ENCODE peak calls at places on chromosomes 6 and 20, in five cellular contexts. S is tibial artery, G is stomach, I is PC-3, Q is GM23338. A is an unnamed sample.

GRCh38 chr6:79640146-79641111 is 9.3 kb downstream of the SH3BGRL2 start:
- DNase-seq in S (no peak), G (no peak), I (no peak), Q (no peak), A (no peak)

GRCh38 chr6:161480416-161481165 is 206.7 kb upstream of the AGPAT4 start:
- DNase-seq in S (no peak), G (no peak), I (no peak), Q (no peak), A (no peak)

GRCh38 chr6:113466526-113466925 is 390.6 kb upstream of the MARCKS start:
- DNase-seq in S (no peak), G (no peak), I (no peak), Q (no peak), A (no peak)

GRCh38 chr20:46004813-46005505 is 3.7 kb upstream of the MMP9 start:
- DNase-seq in S (no peak), G (peak; percentile 47), I (peak; percentile 77), Q (peak; percentile 89), A (no peak)

GRCh38 chr6:46850781-46851180 is 57.6 kb downstream of the MEP1A start:
- DNase-seq in S (no peak), G (no peak), I (peak; percentile 46), Q (no peak), A (peak; percentile 33)

GRCh38 chr20:19176483-19176882 is 36.0 kb upstream of the SLC24A3 start:
- DNase-seq in S (no peak), G (no peak), I (no peak), Q (peak; percentile 20), A (no peak)

GRCh38 chr6:35691027-35691824 is 2.5 kb upstream of the FKBP5 start:
- DNase-seq in S (peak; percentile 98), G (peak; percentile 89), I (no peak), Q (no peak), A (no peak)

GRCh38 chr6:26331809-26332226 is 33.2 kb upstream of the BTN3A2 start:
- DNase-seq in S (no peak), G (no peak), I (no peak), Q (no peak), A (no peak)

GRCh38 chr6:105872244-105872643 is 213.9 kb upstream of the PRDM1 start:
- DNase-seq in S (no peak), G (no peak), I (no peak), Q (no peak), A (no peak)

GRCh38 chr6:87822011-87822410 is 120.0 kb upstream of the AKIRIN2 start:
- DNase-seq in S (no peak), G (no peak), I (no peak), Q (no peak), A (no peak)

GRCh38 chr6:96659084-96659845 is 96.3 kb downstream of the FHL5 start:
- DNase-seq in S (no peak), G (no peak), I (no peak), Q (no peak), A (no peak)

GRCh38 chr6:71181565-71181964 is 107.0 kb upstream of the OGFRL1 start:
- DNase-seq in S (no peak), G (no peak), I (peak; percentile 82), Q (peak; percentile 92), A (peak; percentile 49)

GRCh38 chr20:41309817-41310216 is 7.7 kb downstream of the ZHX3 start:
- DNase-seq in S (no peak), G (no peak), I (peak; percentile 50), Q (no peak), A (peak; percentile 80)

GRCh38 chr20:37534401-37535157 is 6.9 kb upstream of the BLCAP start:
- DNase-seq in S (no peak), G (peak; percentile 46), I (peak; percentile 96), Q (peak; percentile 88), A (peak; percentile 85)

GRCh38 chr20:32442630-32443029 is 84.5 kb downstream of the ASXL1 start:
- DNase-seq in S (no peak), G (no peak), I (no peak), Q (no peak), A (no peak)

GRCh38 chr6:36912583-36912982 is 26.8 kb downstream of the C6orf89 start:
- DNase-seq in S (no peak), G (no peak), I (peak; percentile 96), Q (no peak), A (peak; percentile 72)

GRCh38 chr20:36582821-36583220 is 9.4 kb downstream of the TGIF2 start:
- DNase-seq in S (no peak), G (no peak), I (no peak), Q (no peak), A (no peak)

GRCh38 chr6:40755046-40755681 is 168.0 kb upstream of the LRFN2 start:
- DNase-seq in S (no peak), G (no peak), I (no peak), Q (peak; percentile 51), A (peak; percentile 30)

GRCh38 chr20:16821211-16822089 is 73.3 kb downstream of the OTOR start:
- DNase-seq in S (no peak), G (no peak), I (peak; percentile 69), Q (peak; percentile 79), A (peak; percentile 60)

GRCh38 chr20:55461519-55461918 is 543.8 kb downstream of the CBLN4 start:
- DNase-seq in S (no peak), G (no peak), I (no peak), Q (no peak), A (no peak)

GRCh38 chr20:5145365-5146301 is 18.8 kb downstream of the CDS2 start:
- DNase-seq in S (no peak), G (no peak), I (no peak), Q (no peak), A (no peak)

GRCh38 chr6:131216277-131216676 is 81.0 kb downstream of the AKAP7 start:
- DNase-seq in S (no peak), G (no peak), I (no peak), Q (no peak), A (peak; percentile 46)

GRCh38 chr6:96626749-96627353 is 63.9 kb downstream of the FHL5 start:
- DNase-seq in S (no peak), G (no peak), I (peak; percentile 30), Q (peak; percentile 55), A (peak; percentile 50)

DNA sequence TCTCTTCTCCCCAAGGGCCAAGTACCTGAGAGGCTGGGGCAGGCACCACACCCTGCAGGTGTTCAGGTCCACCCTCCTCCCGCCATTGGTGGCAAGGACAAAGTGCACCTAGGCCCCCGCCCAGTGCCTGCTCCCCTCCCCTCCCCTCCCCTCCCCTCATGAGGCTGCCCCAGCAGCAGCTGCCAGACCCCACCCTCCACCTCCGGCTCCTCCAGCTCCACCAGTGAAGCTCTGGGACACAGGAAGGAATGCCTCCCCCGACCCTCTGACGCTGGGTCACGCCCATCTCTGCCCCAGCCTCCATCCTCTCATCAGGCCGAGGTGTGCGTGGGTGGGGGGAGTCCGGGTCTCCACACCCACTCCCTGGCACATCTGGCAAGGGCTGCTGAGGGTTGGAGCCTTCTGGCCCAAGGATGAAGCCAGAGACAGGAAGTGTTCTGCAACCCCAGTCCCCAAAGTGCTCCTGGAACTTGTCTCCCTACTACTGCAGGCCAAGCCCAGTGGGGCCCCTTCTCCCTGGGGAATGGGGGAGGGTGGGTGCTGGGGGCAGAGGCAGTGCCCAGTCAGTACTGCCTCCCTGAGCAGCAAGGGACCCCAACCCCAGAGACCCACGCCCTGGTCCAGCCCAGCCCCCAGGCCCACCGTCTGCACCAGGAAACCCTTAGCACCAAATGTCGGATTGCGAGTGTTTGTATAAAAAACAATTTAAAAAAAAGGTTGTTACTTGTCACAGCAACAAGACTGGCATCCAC is 1.6 kb upstream of the UCKL1 start:
- DNase-seq in S (no peak), G (peak; percentile 71), I (peak; percentile 50), Q (peak; percentile 92), A (peak; percentile 67)
- H3K4me3 ChIP-seq in S (no peak overlapping the region), G (peak overlapping the region; percentile 93), I (no peak overlapping the region), Q (peak overlapping the region; percentile 91), A (no peak overlapping the region)

GRCh38 chr20:50108571-50109235 is 4.2 kb downstream of the UBE2V1 start:
- DNase-seq in S (no peak), G (no peak), I (peak; percentile 48), Q (peak; percentile 44), A (no peak)

GRCh38 chr20:50111120-50111828 is 1.7 kb downstream of the UBE2V1 start:
- DNase-seq in S (no peak), G (no peak), I (peak; percentile 84), Q (no peak), A (no peak)

GRCh38 chr20:50112512-50113419 is at the start of gene UBE2V1:
- DNase-seq in S (peak; percentile 96), G (peak; percentile 94), I (peak; percentile 91), Q (peak; percentile 92), A (peak; percentile 93)

GRCh38 chr20:50111829-50112495 is 988 bp downstream of the UBE2V1 start:
- DNase-seq in S (no peak), G (no peak), I (no peak), Q (no peak), A (no peak)

DNA sequence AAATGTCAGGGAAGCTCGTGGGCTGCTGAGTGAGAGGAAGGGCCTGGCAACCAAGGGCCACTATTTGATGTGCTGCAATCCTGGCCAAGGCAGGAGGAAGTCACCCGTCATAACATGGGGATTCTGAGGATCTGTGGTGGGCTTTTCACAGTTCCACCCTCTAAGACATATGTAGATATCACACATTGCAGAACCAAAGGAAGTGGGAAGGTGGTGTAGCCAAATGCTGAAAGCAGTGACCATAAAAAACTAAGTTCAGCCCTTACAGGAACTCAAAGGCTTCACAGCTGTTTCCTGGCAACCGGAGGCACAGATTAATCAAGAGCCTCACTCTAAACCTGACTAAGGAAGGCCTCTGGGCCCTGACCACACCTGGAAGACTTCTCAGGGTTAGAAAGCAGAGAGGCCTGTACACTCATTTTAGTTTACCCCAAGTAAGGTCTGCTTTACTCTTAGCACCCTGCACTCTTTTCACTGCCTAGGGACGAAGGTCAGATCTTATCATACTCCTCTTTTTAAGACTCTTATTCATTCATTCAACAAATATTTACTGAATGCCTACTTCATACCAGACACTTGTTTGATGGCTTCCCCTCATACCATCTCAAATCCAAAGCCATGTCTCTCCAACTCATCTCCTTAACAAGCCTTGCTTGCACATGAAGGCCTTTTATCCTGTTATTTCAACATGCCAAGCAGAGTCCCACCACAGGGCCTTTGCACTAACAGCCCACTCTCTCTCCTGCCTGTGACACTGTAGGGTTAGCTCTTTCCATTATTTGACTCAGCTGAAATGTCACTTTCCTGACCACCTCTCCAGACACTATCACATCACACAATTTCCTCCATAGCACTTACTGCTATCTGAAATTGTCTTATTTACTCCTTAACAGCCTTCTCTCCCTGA is 2.6 kb downstream of the UBE2V1 start:
- DNase-seq in S (no peak), G (peak; percentile 33), I (peak; percentile 91), Q (no peak), A (peak; percentile 61)
- H3K4me3 ChIP-seq in S (no peak overlapping the region), G (no peak overlapping the region), I (peak overlapping the region; percentile 90), Q (peak overlapping the region; percentile 17), A (no peak overlapping the region)

DNA sequence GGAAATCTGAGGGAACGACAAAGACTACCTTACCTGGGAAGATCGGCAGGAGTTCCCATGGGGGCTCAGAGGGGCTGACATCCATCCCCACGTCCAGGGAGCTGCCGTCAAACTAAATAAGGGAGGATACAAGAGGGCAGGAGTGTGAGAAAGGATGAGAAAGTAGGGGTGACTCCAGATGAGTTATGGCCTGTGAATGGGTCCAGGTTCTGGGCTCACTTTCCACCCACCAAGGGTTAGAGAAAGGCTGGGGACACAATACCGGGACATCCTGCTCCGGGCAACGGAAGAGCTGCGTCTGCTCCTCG is 683 bp downstream of the ATF6B start:
- DNase-seq in S (no peak), G (no peak), I (no peak), Q (no peak), A (no peak)
- H3K4me3 ChIP-seq in S (peak overlapping the region; percentile 94), G (peak overlapping the region; percentile 99), I (peak overlapping the region; percentile 90), Q (peak overlapping the region; percentile 86), A (peak overlapping the region; percentile 57)

DNA sequence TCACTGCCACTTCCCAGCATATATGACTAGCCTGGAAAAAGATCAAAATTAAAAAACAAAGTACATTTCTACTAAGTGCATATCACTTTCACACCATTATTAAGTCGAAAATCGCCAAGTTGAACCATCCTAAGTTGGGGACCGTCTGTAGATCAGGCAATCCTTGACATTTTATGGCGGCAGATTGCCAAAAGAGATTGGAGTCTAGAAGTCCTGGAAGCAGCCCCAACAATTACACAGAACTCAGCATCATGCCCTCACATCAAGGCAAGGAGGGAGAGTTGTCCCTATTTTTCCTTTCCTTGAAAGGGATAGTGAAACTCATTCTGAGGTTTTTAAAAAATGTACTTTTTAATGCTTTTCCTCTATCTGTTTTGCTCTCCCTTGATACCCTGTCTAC is 30.7 kb downstream of the SLC22A3 start:
- DNase-seq in S (no peak), G (no peak), I (no peak), Q (no peak), A (peak; percentile 53)
- H3K4me3 ChIP-seq in S (no peak overlapping the region), G (no peak overlapping the region), I (no peak overlapping the region), Q (no peak overlapping the region), A (no peak overlapping the region)

A was measured in cardiac muscle cell.